ENCODE peak calls at places on chromosomes 12 and 14, in seven cellular contexts. D, R, L, I, B, G and O are unnamed samples.

GRCh38 chr12:43992856-43993255 is 157.0 kb downstream of the TMEM117 start:
- DNase-seq in D (no peak), R (no peak), L (no peak), I (no peak), B (no peak), G (no peak), O (no peak)

GRCh38 chr14:93132472-93133065 is 16.8 kb upstream of the ITPK1 start:
- DNase-seq in D (no peak), R (no peak), L (no peak), I (no peak), B (no peak), G (peak; percentile 56), O (no peak)

GRCh38 chr12:113712481-113712880 is 240.8 kb upstream of the LHX5 start:
- DNase-seq in D (no peak), R (no peak), L (no peak), I (no peak), B (no peak), G (no peak), O (no peak)

GRCh38 chr12:12645485-12645884 is 33.8 kb downstream of the CREBL2 start:
- DNase-seq in D (no peak), R (no peak), L (no peak), I (no peak), B (no peak), G (peak; percentile 39), O (no peak)

GRCh38 chr14:49954171-49954631 is 61.3 kb downstream of the ARF6 start:
- DNase-seq in D (no peak), R (no peak), L (no peak), I (no peak), B (no peak), G (no peak), O (no peak)

GRCh38 chr12:81209001-81209400 is 131.1 kb downstream of the ACSS3 start:
- DNase-seq in D (no peak), R (no peak), L (no peak), I (no peak), B (no peak), G (peak; percentile 26), O (no peak)

GRCh38 chr14:78790262-78790661 is 620.1 kb downstream of the NRXN3 start:
- DNase-seq in D (no peak), R (no peak), L (no peak), I (no peak), B (no peak), G (no peak), O (no peak)

GRCh38 chr14:24362241-24362960 is 5.6 kb upstream of the NFATC4 start:
- DNase-seq in D (no peak), R (no peak), L (no peak), I (no peak), B (no peak), G (no peak), O (no peak)

GRCh38 chr14:73887116-73887490 is 444 bp downstream of the ZNF410 start:
- DNase-seq in D (no peak), R (peak; percentile 9), L (no peak), I (no peak), B (no peak), G (no peak), O (no peak)

GRCh38 chr14:83316356-83316755 is 1782.7 kb upstream of the SEL1L start:
- DNase-seq in D (no peak), R (no peak), L (no peak), I (no peak), B (no peak), G (no peak), O (no peak)

GRCh38 chr12:117377758-117378157 is 16.3 kb upstream of the NOS1 start:
- DNase-seq in D (no peak), R (no peak), L (no peak), I (no peak), B (no peak), G (no peak), O (no peak)